ENCODE peak calls at places on chromosomes 1 and 21, in seven cellular contexts. L is H9, J is H1, A is mesendoderm, I is IMR-90, F is mesenchymal stem cell, U is neuronal stem cell. V is an unnamed sample.

GRCh38 chr21:38219049-38219628 is 37.7 kb upstream of the KCNJ15 start:
- DNase-seq in L (peak), J (peak), A (peak), I (peak), F (peak), U (peak), V (peak)

GRCh38 chr1:11138952-11139351 is 39.3 kb upstream of the EXOSC10 start:
- DNase-seq in L (no peak), J (no peak), A (no peak), I (peak), F (no peak), U (no peak), V (no peak)

GRCh38 chr21:45959779-45960390 is 21.7 kb upstream of the COL6A1 start:
- DNase-seq in L (no peak), J (no peak), A (no peak), I (no peak), F (no peak), U (no peak), V (no peak)

GRCh38 chr1:246005067-246005466 is 502.0 kb downstream of the SMYD3 start:
- DNase-seq in L (no peak), J (no peak), A (no peak), I (peak), F (peak), U (no peak), V (no peak)

GRCh38 chr1:9069324-9070100 is at the start of gene SLC2A5:
- DNase-seq in L (no peak), J (no peak), A (no peak), I (no peak), F (no peak), U (no peak), V (peak)

GRCh38 chr1:195597929-195598328 is 1010.3 kb downstream of the KCNT2 start:
- DNase-seq in L (no peak), J (no peak), A (no peak), I (no peak), F (no peak), U (no peak), V (no peak)

GRCh38 chr1:234707641-234708040 is 97.7 kb upstream of the IRF2BP2 start:
- DNase-seq in L (no peak), J (no peak), A (no peak), I (peak), F (no peak), U (no peak), V (peak)

GRCh38 chr21:42061866-42062542 is 9.1 kb upstream of the UMODL1 start:
- DNase-seq in L (no peak), J (no peak), A (no peak), I (no peak), F (no peak), U (no peak), V (no peak)

GRCh38 chr1:89959719-89960118 is 35.2 kb upstream of the ZNF326 start:
- DNase-seq in L (no peak), J (no peak), A (peak), I (no peak), F (no peak), U (no peak), V (no peak)

GRCh38 chr1:100187912-100188311 is 9.9 kb upstream of the LRRC39 start:
- DNase-seq in L (no peak), J (no peak), A (no peak), I (peak), F (peak), U (no peak), V (no peak)

GRCh38 chr1:214584805-214585766 is 17.9 kb upstream of the CENPF start:
- DNase-seq in L (no peak), J (no peak), A (peak), I (peak), F (peak), U (no peak), V (peak)

GRCh38 chr1:246114369-246114768 is 392.7 kb downstream of the SMYD3 start:
- DNase-seq in L (no peak), J (no peak), A (peak), I (no peak), F (no peak), U (no peak), V (no peak)

GRCh38 chr1:23777979-23778814 is at the start of gene PITHD1:
- DNase-seq in L (peak), J (no peak), A (peak), I (peak), F (peak), U (peak), V (peak)

GRCh38 chr1:114278911-114279310 is 125.2 kb upstream of the SYT6 start:
- DNase-seq in L (no peak), J (no peak), A (no peak), I (no peak), F (no peak), U (no peak), V (no peak)

GRCh38 chr1:204294371-204294770 is 65.4 kb downstream of the PLEKHA6 start:
- DNase-seq in L (no peak), J (no peak), A (peak), I (peak), F (peak), U (no peak), V (peak)

GRCh38 chr1:71908871-71909390 is 373.4 kb downstream of the NEGR1 start:
- DNase-seq in L (no peak), J (no peak), A (no peak), I (no peak), F (no peak), U (no peak), V (no peak)

DNA sequence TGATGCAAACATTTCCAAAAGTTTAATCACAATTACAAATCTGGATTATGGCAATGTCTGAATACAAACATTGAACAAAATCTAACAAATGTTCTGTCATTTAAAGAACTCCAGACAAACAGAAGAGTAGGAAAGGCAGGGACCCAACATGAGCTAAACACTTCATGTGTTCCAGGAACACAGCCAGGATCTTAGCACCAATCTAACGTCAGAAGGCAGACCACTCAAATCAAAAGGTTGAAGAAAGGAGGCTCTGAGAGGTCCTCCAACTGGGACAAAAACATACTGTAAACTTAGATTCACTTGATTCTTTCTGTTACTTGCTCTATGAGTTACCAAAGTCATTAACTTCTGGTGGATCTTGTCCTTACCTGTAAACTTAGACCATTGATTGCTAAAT is 374.0 kb downstream of the NEGR1 start:
- DNase-seq in L (no peak), J (no peak), A (no peak), I (peak), F (no peak), U (no peak), V (no peak)
- H2AK5ac ChIP-seq in L (no peak), J (no peak), A (no peak), I (no peak), F (no peak), U (no peak), V (no peak)

DNA sequence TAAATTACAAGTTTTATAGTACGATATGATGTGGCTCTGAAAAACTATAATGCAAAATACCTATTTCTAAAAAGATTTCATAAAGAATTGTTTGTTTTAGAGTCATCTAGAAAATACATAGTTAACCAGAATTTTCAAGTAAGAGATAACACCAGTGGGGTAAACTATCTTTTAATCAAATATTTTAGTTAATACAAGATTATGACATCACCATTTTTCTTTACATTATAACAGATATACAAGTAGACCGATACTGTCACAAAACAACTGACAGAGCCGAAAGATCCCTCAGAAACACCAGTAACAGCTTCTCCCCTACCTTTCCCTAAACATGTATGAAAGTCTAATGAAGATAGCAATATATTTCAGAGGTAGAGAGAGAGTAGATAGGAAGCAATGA is 54.2 kb downstream of the EPS15 start:
- DNase-seq in L (no peak), J (no peak), A (no peak), I (no peak), F (no peak), U (no peak), V (no peak)
- H3K23ac ChIP-seq in L (no peak), J (no peak), A (no peak), I (no peak), F (no peak), U (no peak), V (no peak)

GRCh38 chr1:3466366-3467075 is 12.1 kb downstream of the ARHGEF16 start:
- DNase-seq in L (no peak), J (no peak), A (no peak), I (no peak), F (no peak), U (no peak), V (no peak)
- H3K4me2 ChIP-seq in L (no peak), J (no peak), A (no peak), I (no peak), F (no peak), U (no peak), V (no peak)

DNA sequence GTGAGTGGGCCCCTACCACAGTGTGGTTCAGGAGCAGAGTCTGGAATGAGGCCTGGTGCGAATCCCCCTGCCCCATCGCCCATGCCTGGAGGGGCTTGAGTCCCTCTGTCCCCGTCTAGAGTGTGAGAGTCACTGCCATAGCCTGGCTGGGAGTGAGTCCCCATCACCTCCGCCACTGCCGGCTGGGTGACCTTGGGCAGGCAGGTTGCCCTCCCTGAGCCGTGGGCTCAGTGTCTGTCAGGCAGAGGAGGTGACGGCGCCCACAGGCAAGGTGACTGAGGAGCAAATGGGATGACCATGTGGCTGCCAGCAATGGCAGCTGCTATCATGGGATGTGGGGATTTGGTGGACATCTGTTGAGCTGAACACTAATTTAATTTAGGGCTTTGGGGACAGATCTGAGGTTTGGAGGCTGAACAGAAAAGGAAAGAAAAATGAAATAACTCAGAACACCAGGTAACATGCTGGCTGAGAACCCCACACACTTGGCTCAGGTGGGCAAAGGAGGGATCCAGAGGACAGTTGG is 38.1 kb upstream of the GPR153 start:
- DNase-seq in L (no peak), J (no peak), A (no peak), I (no peak), F (no peak), U (no peak), V (no peak)
- H2AK5ac ChIP-seq in L (no peak), J (no peak), A (no peak), I (no peak), F (no peak), U (no peak), V (no peak)